ENCODE peak calls at places on chromosomes 16 and 17, in seven cellular contexts. G is adrenal gland, R is GM23248, E is transverse colon, T is breast epithelium, W is AG04450, Q is left lung. O is an unnamed sample.

GRCh38 chr16:67719778-67720144 is 645 bp upstream of the GFOD2 start:
- DNase-seq in G (peak), R (peak), E (peak), T (no peak), W (peak), Q (no peak), O (no peak)

GRCh38 chr16:85436207-85436606 is 176.9 kb upstream of the GSE1 start:
- DNase-seq in G (no peak), R (peak), E (no peak), T (no peak), W (no peak), Q (no peak), O (no peak)

GRCh38 chr17:16419074-16419928 is 3.9 kb downstream of the TRPV2 start:
- DNase-seq in G (peak), R (peak), E (no peak), T (no peak), W (peak), Q (no peak), O (peak)

GRCh38 chr16:65739518-65739917 is 617.7 kb upstream of the CDH11 start:
- DNase-seq in G (no peak), R (no peak), E (no peak), T (no peak), W (no peak), Q (no peak), O (no peak)

GRCh38 chr16:49644143-49644460 is 211.8 kb downstream of the ZNF423 start:
- DNase-seq in G (no peak), R (peak), E (no peak), T (no peak), W (no peak), Q (no peak), O (no peak)

GRCh38 chr17:82830249-82830661 is 9.6 kb downstream of the ZNF750 start:
- DNase-seq in G (peak), R (no peak), E (no peak), T (no peak), W (no peak), Q (no peak), O (peak)

GRCh38 chr17:58691701-58692238 is at the start of gene TEX14:
- DNase-seq in G (no peak), R (no peak), E (no peak), T (no peak), W (no peak), Q (no peak), O (no peak)

GRCh38 chr17:19243838-19244237 is 6.7 kb downstream of the EPN2 start:
- DNase-seq in G (no peak), R (no peak), E (no peak), T (no peak), W (no peak), Q (no peak), O (peak)

GRCh38 chr17:64534187-64534586 is 27.4 kb downstream of the CEP95 start:
- DNase-seq in G (no peak), R (peak), E (no peak), T (no peak), W (no peak), Q (no peak), O (no peak)

GRCh38 chr17:80002690-80003490 is 32.8 kb downstream of the TBC1D16 start:
- DNase-seq in G (no peak), R (no peak), E (peak), T (no peak), W (no peak), Q (peak), O (no peak)

GRCh38 chr16:4212934-4213296 is 29.0 kb downstream of the SRL start:
- DNase-seq in G (no peak), R (peak), E (no peak), T (no peak), W (no peak), Q (no peak), O (no peak)

GRCh38 chr17:2064980-2065785 is 10.3 kb downstream of the HIC1 start:
- DNase-seq in G (peak), R (peak), E (peak), T (no peak), W (no peak), Q (no peak), O (no peak)

GRCh38 chr16:48558269-48558915 is 51.6 kb downstream of the N4BP1 start:
- DNase-seq in G (no peak), R (peak), E (no peak), T (no peak), W (no peak), Q (no peak), O (no peak)

GRCh38 chr16:88393034-88393433 is 10.3 kb downstream of the ZNF469 start:
- DNase-seq in G (peak), R (no peak), E (no peak), T (no peak), W (no peak), Q (no peak), O (peak)

GRCh38 chr17:17352836-17353624 is 49.9 kb downstream of the NT5M start:
- DNase-seq in G (no peak), R (no peak), E (no peak), T (peak), W (no peak), Q (no peak), O (no peak)

GRCh38 chr17:77371117-77371887 is 230.5 kb downstream of the SEC14L1 start:
- DNase-seq in G (no peak), R (peak), E (no peak), T (no peak), W (no peak), Q (peak), O (peak)

GRCh38 chr16:48949636-48950035 is 332.0 kb downstream of the CBLN1 start:
- DNase-seq in G (no peak), R (no peak), E (no peak), T (no peak), W (no peak), Q (no peak), O (no peak)

GRCh38 chr17:60601443-60602384 is 1.7 kb downstream of the PPM1D start:
- DNase-seq in G (peak), R (peak), E (peak), T (no peak), W (peak), Q (no peak), O (peak)

GRCh38 chr17:61248399-61248798 is 151.2 kb upstream of the TBX2 start:
- DNase-seq in G (peak), R (peak), E (peak), T (no peak), W (no peak), Q (no peak), O (no peak)

GRCh38 chr16:9094008-9094846 is 2.8 kb downstream of the HAPSTR1 start:
- DNase-seq in G (no peak), R (no peak), E (no peak), T (no peak), W (no peak), Q (no peak), O (no peak)

DNA sequence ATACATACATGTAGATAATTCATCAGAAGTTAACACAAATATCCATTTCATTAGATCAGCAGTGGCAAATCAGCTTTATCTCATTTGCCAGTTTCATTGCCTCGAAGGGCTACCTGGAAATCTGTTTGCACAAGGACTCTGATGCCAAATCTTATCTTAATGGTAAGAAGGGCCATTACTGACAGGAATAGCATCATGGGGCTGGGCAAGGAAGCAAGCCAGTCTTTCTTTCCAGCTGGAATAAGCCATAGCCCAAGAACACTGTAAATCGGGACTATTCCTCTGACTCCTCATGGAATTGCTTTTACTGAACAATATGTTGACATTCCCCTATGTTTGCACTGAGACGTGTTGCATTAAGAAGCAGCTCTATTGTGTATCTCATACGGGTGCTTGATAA is 101.4 kb upstream of the CLEC3A start:
- DNase-seq in G (no peak), R (no peak), E (no peak), T (no peak), W (no peak), Q (no peak), O (no peak)
- H3K27ac ChIP-seq in G (no peak), R (no peak), E (no peak), T (no peak), W (no peak), Q (no peak), O (no peak)

DNA sequence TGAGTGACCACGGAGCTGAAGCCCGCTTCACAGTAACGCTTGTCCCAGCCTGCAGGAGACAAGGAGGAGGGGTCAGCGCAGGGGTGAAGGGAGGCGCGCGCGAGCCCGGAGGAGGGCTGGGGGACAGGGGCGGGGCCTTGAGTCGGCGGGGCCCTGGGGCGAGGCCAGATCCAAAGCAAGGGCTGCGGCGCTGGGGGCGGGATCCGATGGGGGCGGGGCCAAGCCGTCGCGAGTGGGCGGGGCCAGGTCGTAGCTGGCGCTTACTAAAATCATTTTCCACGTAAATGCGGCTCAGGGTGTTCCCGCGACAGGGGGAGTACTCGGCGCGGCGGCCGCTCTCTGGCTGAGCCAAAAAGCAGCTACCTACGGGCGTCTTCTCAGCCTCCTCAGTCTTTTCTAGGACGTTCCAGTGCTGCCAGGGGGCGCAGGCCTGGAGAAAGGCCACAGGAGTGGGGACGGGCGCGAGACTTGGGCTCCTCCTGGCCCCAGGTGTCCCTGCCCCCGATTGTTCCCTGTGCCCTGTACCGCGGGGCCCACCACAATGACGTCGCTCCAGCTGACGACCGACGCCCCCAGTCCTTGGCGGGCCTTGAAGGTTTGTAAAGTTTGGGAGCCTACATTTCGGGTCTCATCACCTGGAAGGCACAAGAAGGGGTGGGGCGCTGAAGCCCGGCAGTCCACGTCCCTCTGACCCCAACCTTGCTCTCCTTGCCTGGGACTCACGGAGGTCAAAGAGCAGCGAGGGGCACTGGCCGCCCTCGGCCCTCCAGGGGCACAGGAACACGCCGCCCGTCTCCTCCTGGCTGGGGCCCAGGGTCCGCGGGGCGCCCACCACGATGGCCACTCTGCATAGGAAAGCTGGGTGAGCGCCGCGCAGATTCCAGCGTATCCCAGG is 3.9 kb downstream of the ITGA2B start:
- DNase-seq in G (peak), R (peak), E (peak), T (peak), W (peak), Q (peak), O (peak)
- H3K27ac ChIP-seq in G (no peak), R (no peak), E (no peak), T (no peak), W (no peak), Q (no peak), O (no peak)

DNA sequence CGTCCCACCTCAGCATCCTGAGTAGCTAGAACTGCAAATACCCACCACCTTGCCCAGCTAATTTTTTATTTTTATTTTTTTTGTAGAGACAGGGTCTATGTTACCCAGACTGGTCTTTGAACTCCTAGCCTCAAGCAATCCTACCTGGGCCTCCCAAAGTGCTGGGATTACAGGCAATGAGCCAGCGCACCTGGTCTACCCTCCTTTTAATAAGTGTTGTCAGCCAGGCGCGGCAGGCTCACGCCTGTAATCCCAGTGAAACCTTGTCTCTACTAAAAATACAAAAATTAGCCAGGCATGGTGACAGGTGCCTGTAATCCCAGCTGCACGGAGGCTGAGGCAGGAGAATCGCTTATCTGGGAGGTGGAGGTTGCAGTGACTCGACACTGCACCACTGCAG is 19.3 kb downstream of the RFFL start:
- DNase-seq in G (no peak), R (no peak), E (no peak), T (no peak), W (no peak), Q (no peak), O (no peak)
- H3K27ac ChIP-seq in G (no peak), R (no peak), E (peak), T (no peak), W (no peak), Q (no peak), O (no peak)

GRCh38 chr16:70290949-70291519 is 1.7 kb upstream of the AARS1 start:
- DNase-seq in G (no peak), R (no peak), E (no peak), T (no peak), W (peak), Q (no peak), O (no peak)

GRCh38 chr16:70294385-70295029 is 4.5 kb upstream of the DDX19B start:
- DNase-seq in G (no peak), R (no peak), E (no peak), T (no peak), W (no peak), Q (no peak), O (peak)

GRCh38 chr16:70289229-70290098 is at the start of gene AARS1:
- DNase-seq in G (peak), R (peak), E (peak), T (peak), W (peak), Q (peak), O (peak)
- H3K27ac ChIP-seq in G (peak), R (peak), E (peak), T (peak), W (peak), Q (peak), O (peak)